ENCODE peak calls at places on chromosome 20, in six cellular contexts. J is cardiac fibroblast; C is CD8-positive, alpha-beta T cell; I is caudate nucleus; R is cardiac muscle cell; S is NCI-H1105. B is an unnamed sample.

GRCh38 chr20:14117768-14118167 is 122.5 kb downstream of the MACROD2 start:
- DNase-seq in J (no peak), C (no peak), S (no peak), R (no peak), I (no peak), B (no peak)

GRCh38 chr20:48831702-48832422 is 4.1 kb upstream of the PREX1 start:
- DNase-seq in C (no peak), I (peak; percentile 44), S (no peak), J (peak; percentile 54), R (peak; percentile 69), B (peak; percentile 70)

GRCh38 chr20:48720256-48721020 is 107.4 kb downstream of the PREX1 start:
- DNase-seq in C (no peak), R (no peak), J (peak; percentile 31), S (no peak), I (no peak), B (no peak)

GRCh38 chr20:56766528-56766927 is 137.4 kb downstream of the TFAP2C start:
- DNase-seq in I (no peak), C (no peak), J (no peak), R (no peak), S (no peak), B (no peak)

GRCh38 chr20:38460040-38460623 is 12.5 kb upstream of the RALGAPB start:
- DNase-seq in R (peak; percentile 92), S (peak; percentile 54), J (peak; percentile 92), C (no peak), I (no peak), B (peak; percentile 34)

GRCh38 chr20:35387334-35387733 is 24.4 kb downstream of the UQCC1 start:
- DNase-seq in J (peak; percentile 79), I (no peak), S (no peak), C (no peak), R (peak; percentile 61), B (no peak)

GRCh38 chr20:35001596-35002362 is 46.1 kb downstream of the MYH7B start:
- DNase-seq in I (no peak), C (no peak), J (no peak), S (no peak), R (no peak), B (no peak)

GRCh38 chr20:57622579-57623381 is 2.6 kb upstream of the ZBP1 start:
- DNase-seq in S (peak; percentile 30), I (no peak), J (peak; percentile 54), C (peak; percentile 76), R (peak; percentile 60), B (no peak)